ENCODE peak calls at places on chromosome 2, in nine cellular contexts. H is thyroid gland, G is ovary, T is AG09309, Z is HL-60, X is mucosa of descending colon, V is heart left ventricle, C is foreskin fibroblast, E is cardiac muscle cell. N is an unnamed sample.

GRCh38 chr2:20490300-20491181 is 43.7 kb downstream of the RHOB start:
- DNase-seq in H (peak), G (peak), T (peak), Z (no peak), X (no peak), V (peak), C (no peak), E (no peak), N (peak)

GRCh38 chr2:105969552-105969951 is 224.5 kb downstream of the UXS1 start:
- DNase-seq in H (no peak), G (no peak), T (no peak), Z (peak), X (no peak), V (no peak), C (no peak), E (no peak), N (no peak)

GRCh38 chr2:169815849-169816248 is 8.9 kb downstream of the METTL5 start:
- DNase-seq in H (no peak), G (no peak), T (no peak), Z (no peak), X (no peak), V (no peak), C (peak), E (no peak), N (peak)

GRCh38 chr2:222733846-222734689 is 62.6 kb downstream of the MOGAT1 start:
- DNase-seq in H (no peak), G (no peak), T (no peak), Z (no peak), X (no peak), V (no peak), C (peak), E (no peak), N (no peak)

GRCh38 chr2:38690499-38691420 is 24.8 kb downstream of the GALM start:
- DNase-seq in H (no peak), G (no peak), T (peak), Z (no peak), X (peak), V (no peak), C (peak), E (no peak), N (peak)

GRCh38 chr2:233068762-233069418 is 8.7 kb downstream of the INPP5D start:
- DNase-seq in H (no peak), G (no peak), T (no peak), Z (no peak), X (no peak), V (no peak), C (no peak), E (no peak), N (no peak)

GRCh38 chr2:176002684-176003225 is 688 bp upstream of the LNPK start:
- DNase-seq in H (peak), G (no peak), T (no peak), Z (no peak), X (peak), V (peak), C (peak), E (peak), N (no peak)

GRCh38 chr2:26011990-26012856 is 21.7 kb upstream of the RAB10 start:
- DNase-seq in H (peak), G (peak), T (no peak), Z (peak), X (peak), V (peak), C (peak), E (peak), N (peak)

GRCh38 chr2:45191972-45192371 is 182.7 kb upstream of the SIX2 start:
- DNase-seq in H (no peak), G (no peak), T (no peak), Z (no peak), X (no peak), V (peak), C (peak), E (no peak), N (no peak)

GRCh38 chr2:55010915-55011314 is 39.3 kb downstream of the RTN4 start:
- DNase-seq in H (peak), G (no peak), T (no peak), Z (peak), X (peak), V (no peak), C (peak), E (no peak), N (no peak)

GRCh38 chr2:171404258-171404657 is 29.5 kb downstream of the METTL8 start:
- DNase-seq in H (no peak), G (no peak), T (peak), Z (no peak), X (no peak), V (no peak), C (peak), E (no peak), N (no peak)

GRCh38 chr2:236205867-236206645 is 37.9 kb upstream of the GBX2 start:
- DNase-seq in H (no peak), G (no peak), T (no peak), Z (no peak), X (no peak), V (no peak), C (no peak), E (no peak), N (no peak)

GRCh38 chr2:158293722-158294121 is 162.8 kb downstream of the CCDC148 start:
- DNase-seq in H (no peak), G (no peak), T (no peak), Z (no peak), X (no peak), V (no peak), C (no peak), E (no peak), N (no peak)

DNA sequence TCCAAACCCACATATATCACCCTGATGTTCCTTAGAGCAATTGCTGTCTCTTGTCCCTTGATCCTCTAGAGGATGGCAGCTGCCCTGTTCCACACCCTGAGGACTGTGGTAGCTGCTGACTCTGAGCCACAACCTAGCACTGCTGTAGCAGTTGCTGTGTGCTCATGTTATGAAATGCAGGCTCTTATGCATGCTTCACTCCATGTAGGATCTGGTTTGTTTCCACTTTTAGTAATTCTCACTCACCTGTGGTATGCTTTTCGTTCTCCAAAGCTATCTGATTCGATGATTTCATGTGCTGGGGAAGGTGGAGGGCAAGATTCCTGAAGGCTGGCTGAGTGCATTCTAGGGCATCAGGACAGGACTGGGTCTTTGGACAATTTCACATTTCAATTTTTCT is 649.0 kb upstream of the RAB6C start:
- DNase-seq in H (no peak), G (no peak), T (no peak), Z (no peak), X (no peak), V (no peak), C (no peak), E (no peak), N (no peak)
- TF ChIP-seq CTCF in H (no peak), G (no peak), T (no peak), Z (no peak), X (no peak), V (no peak), C (no peak), E (no peak), N (no peak)

GRCh38 chr2:240285725-240286124 is 145.3 kb upstream of the OTOS start:
- DNase-seq in H (no peak), G (no peak), T (no peak), Z (no peak), X (no peak), V (no peak), C (no peak), E (no peak), N (no peak)

GRCh38 chr2:240288087-240288521 is 147.4 kb upstream of the GPC1 start:
- DNase-seq in H (no peak), G (no peak), T (no peak), Z (no peak), X (no peak), V (no peak), C (no peak), E (no peak), N (no peak)

GRCh38 chr2:240287011-240287410 is 146.6 kb upstream of the OTOS start:
- DNase-seq in H (no peak), G (no peak), T (no peak), Z (no peak), X (no peak), V (no peak), C (no peak), E (no peak), N (no peak)

GRCh38 chr2:240286596-240286995 is 146.1 kb upstream of the OTOS start:
- DNase-seq in H (no peak), G (no peak), T (no peak), Z (no peak), X (no peak), V (no peak), C (no peak), E (no peak), N (no peak)

DNA sequence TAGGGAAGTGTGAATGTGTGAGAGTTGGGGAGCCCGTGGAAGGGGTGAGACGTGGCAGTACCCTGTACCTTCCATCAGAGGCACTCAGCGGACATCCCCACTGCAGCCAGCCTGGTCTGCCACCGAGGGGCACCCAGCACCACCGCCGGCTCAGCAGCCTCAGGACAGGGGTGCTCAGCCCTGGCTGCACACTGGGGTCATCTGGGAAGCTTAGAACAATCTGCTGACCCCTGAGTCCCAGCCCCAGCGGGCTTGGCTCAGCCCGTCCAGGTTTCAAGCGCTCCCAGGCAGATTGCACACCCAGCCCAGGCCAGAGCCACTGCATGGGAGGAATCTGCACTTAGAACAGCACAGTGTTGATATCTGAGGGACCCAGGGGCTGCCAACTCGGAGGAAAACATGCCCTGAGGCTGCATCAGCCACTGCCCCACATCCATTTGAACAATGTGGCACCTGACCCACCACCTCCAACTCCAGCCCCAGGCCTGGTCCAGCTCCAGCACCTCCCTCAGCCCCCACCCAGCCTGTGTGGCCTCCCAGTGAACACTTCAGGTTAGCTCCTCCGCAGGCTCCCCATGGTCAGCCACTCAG is 147.1 kb upstream of the OTOS start:
- DNase-seq in H (no peak), G (no peak), T (no peak), Z (no peak), X (no peak), V (no peak), C (no peak), E (no peak), N (no peak)
- TF ChIP-seq CTCF in H (no peak), G (no peak), T (no peak), Z (no peak), X (no peak), V (no peak), C (no peak), E (no peak), N (no peak)

GRCh38 chr2:99256677-99257076 is 1.2 kb upstream of the LYG2 start:
- DNase-seq in H (no peak), G (no peak), T (no peak), Z (no peak), X (no peak), V (no peak), C (peak), E (no peak), N (no peak)
- TF ChIP-seq CTCF in H (no peak), G (no peak), T (no peak), Z (no peak), X (no peak), V (no peak), C (no peak), E (no peak), N (no peak)

GRCh38 chr2:42372801-42373200 is 11.8 kb upstream of the COX7A2L start:
- DNase-seq in H (no peak), G (no peak), T (no peak), Z (no peak), X (no peak), V (no peak), C (no peak), E (no peak), N (no peak)

GRCh38 chr2:42368817-42369550 is 8.0 kb upstream of the COX7A2L start:
- DNase-seq in H (no peak), G (no peak), T (no peak), Z (no peak), X (peak), V (peak), C (no peak), E (no peak), N (no peak)

GRCh38 chr2:42371621-42372473 is 10.8 kb upstream of the COX7A2L start:
- DNase-seq in H (no peak), G (peak), T (no peak), Z (no peak), X (no peak), V (no peak), C (peak), E (no peak), N (no peak)

GRCh38 chr2:42369551-42370229 is 8.7 kb upstream of the COX7A2L start:
- DNase-seq in H (no peak), G (no peak), T (no peak), Z (no peak), X (no peak), V (no peak), C (no peak), E (peak), N (no peak)

GRCh38 chr2:42372474-42372787 is 11.4 kb upstream of the COX7A2L start:
- DNase-seq in H (no peak), G (no peak), T (no peak), Z (no peak), X (no peak), V (no peak), C (no peak), E (no peak), N (no peak)
- TF ChIP-seq CTCF in H (no peak), G (no peak), T (no peak), Z (no peak), X (no peak), V (no peak), C (no peak), E (no peak), N (no peak)

DNA sequence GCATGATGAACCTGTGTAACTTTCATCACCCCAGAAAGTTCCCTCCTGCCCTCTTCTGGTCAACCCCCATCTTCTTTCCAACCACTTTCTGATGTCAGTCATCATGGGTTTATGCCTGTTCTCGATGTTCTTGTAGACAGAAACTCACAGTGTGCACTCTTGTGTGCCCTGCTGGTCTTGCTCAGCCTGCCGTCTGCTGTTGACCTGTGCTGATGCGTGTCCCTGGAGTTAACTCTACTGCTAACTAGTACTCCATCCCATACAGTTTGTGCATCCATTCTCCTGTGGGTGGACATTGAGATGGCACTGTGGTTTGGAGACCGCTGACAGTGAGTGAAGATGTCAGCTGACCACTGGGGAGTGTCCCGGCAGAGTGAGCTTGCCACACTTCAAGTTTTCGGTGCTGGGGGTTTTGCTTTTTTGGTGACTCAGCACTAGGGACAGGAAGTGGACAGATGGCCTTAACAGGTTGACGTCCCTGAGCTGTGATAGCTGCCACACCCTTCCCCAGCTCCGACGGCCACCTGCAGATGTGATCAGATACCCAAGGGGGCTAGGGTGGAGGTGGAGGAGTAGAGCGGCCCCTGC is 14.8 kb downstream of the KLHL29 start:
- DNase-seq in H (no peak), G (no peak), T (no peak), Z (no peak), X (no peak), V (no peak), C (no peak), E (no peak), N (no peak)
- TF ChIP-seq CTCF in H (no peak), G (no peak), T (no peak), Z (no peak), X (no peak), V (no peak), C (no peak), E (no peak), N (no peak)

GRCh38 chr2:224062481-224063307 is 23.6 kb upstream of the SERPINE2 start:
- DNase-seq in H (no peak), G (no peak), T (no peak), Z (no peak), X (no peak), V (no peak), C (no peak), E (no peak), N (no peak)
- TF ChIP-seq CTCF in H (no peak), G (no peak), T (no peak), Z (no peak), X (no peak), V (no peak), C (no peak), E (no peak), N (no peak)

GRCh38 chr2:211654211-211654780 is 884.3 kb downstream of the ERBB4 start:
- DNase-seq in H (no peak), G (no peak), T (no peak), Z (no peak), X (no peak), V (no peak), C (no peak), E (no peak), N (no peak)
- TF ChIP-seq CTCF in H (no peak), G (no peak), T (no peak), Z (no peak), X (no peak), V (no peak), C (no peak), E (no peak), N (no peak)

DNA sequence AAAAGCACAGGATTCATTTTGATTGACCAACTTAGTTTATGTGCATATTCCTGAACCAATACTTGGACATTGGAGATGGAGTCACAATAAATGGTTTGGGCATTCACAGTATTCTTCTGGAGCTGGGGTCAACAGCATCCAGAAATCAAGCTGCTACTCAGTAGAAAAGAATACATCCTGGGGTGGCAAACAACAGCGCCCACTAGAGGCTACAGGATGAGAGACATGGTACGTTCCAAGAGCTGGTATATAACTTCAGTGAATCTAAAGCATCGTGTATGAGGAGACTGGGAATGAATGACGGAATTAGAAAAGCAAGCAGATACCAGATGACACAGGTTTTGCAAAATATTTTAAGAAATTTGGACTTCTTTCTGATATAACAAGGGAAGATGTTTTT is 142.9 kb upstream of the FIGN start:
- DNase-seq in H (peak), G (no peak), T (no peak), Z (peak), X (peak), V (no peak), C (no peak), E (peak), N (peak)
- TF ChIP-seq CTCF in H (peak), G (no peak), T (peak), Z (peak), X (no peak), V (no peak), C (peak), E (peak), N (peak)